ENCODE peak calls at places on chromosome 13, in seven cellular contexts. K, R, J, P, I, Z and A are unnamed samples.

GRCh38 chr13:107865643-107866006 is 349.7 kb downstream of the LIG4 start:
- DNase-seq in K (no peak), R (no peak), J (no peak), P (no peak), I (no peak), Z (no peak), A (no peak)

GRCh38 chr13:75180805-75181455 is 301.0 kb downstream of the TBC1D4 start:
- DNase-seq in K (no peak), R (no peak), J (no peak), P (no peak), I (no peak), Z (no peak), A (no peak)

GRCh38 chr13:32796754-32797153 is 210.5 kb downstream of the PDS5B start:
- DNase-seq in K (no peak), R (no peak), J (no peak), P (no peak), I (no peak), Z (no peak), A (no peak)

GRCh38 chr13:103291693-103292572 is 225.7 kb upstream of the SLC10A2 start:
- DNase-seq in K (no peak), R (no peak), J (peak; percentile 23), P (no peak), I (no peak), Z (no peak), A (no peak)

GRCh38 chr13:49679244-49679643 is 12.0 kb downstream of the EBPL start:
- DNase-seq in K (no peak), R (no peak), J (no peak), P (no peak), I (no peak), Z (no peak), A (no peak)

GRCh38 chr13:104426435-104426834 is 1360.2 kb upstream of the SLC10A2 start:
- DNase-seq in K (no peak), R (no peak), J (no peak), P (no peak), I (no peak), Z (no peak), A (no peak)

GRCh38 chr13:45448965-45449559 is 15.7 kb upstream of the COG3 start:
- DNase-seq in K (no peak), R (no peak), J (no peak), P (no peak), I (no peak), Z (no peak), A (no peak)

GRCh38 chr13:35789335-35790166 is 313.1 kb upstream of the MAB21L1 start:
- DNase-seq in K (no peak), R (no peak), J (peak; percentile 40), P (no peak), I (no peak), Z (no peak), A (no peak)

GRCh38 chr13:30804474-30804873 is 69.1 kb downstream of the ALOX5AP start:
- DNase-seq in K (no peak), R (no peak), J (no peak), P (no peak), I (no peak), Z (no peak), A (no peak)

GRCh38 chr13:80141114-80141849 is 199.6 kb downstream of the SPRY2 start:
- DNase-seq in K (peak; percentile 68), R (peak; percentile 76), J (no peak), P (no peak), I (peak; percentile 73), Z (no peak), A (no peak)

GRCh38 chr13:47835470-47836228 is 165.4 kb downstream of the SUCLA2 start:
- DNase-seq in K (no peak), R (no peak), J (no peak), P (no peak), I (no peak), Z (no peak), A (no peak)

GRCh38 chr13:58587183-58587582 is 955.6 kb downstream of the PCDH17 start:
- DNase-seq in K (no peak), R (no peak), J (no peak), P (no peak), I (no peak), Z (no peak), A (no peak)